ENCODE peak calls at places on chromosomes 3 and 15, in six cellular contexts. C, U, D, Y, J and M are unnamed samples.

GRCh38 chr15:85504739-85505676 is 124.6 kb downstream of the AKAP13 start:
- DNase-seq in C (peak; percentile 34), U (no peak), D (peak; percentile 43), Y (no peak), J (no peak), M (no peak)

GRCh38 chr15:50051811-50052419 is 67.1 kb downstream of the ATP8B4 start:
- DNase-seq in C (peak; percentile 39), U (no peak), D (peak; percentile 52), Y (no peak), J (no peak), M (peak; percentile 54)

GRCh38 chr3:146223401-146224373 is 27.2 kb downstream of the PLSCR4 start:
- DNase-seq in C (no peak), U (no peak), D (no peak), Y (no peak), J (no peak), M (no peak)

GRCh38 chr3:14127106-14127505 is 2.3 kb downstream of the TMEM43 start:
- DNase-seq in C (no peak), U (no peak), D (no peak), Y (no peak), J (no peak), M (no peak)

GRCh38 chr3:15520185-15520584 is 1.3 kb downstream of the COLQ start:
- DNase-seq in C (no peak), U (no peak), D (no peak), Y (no peak), J (no peak), M (peak; percentile 60)

GRCh38 chr3:163722421-163722820 is 1355.9 kb downstream of the SI start:
- DNase-seq in C (no peak), U (no peak), D (no peak), Y (no peak), J (no peak), M (no peak)

GRCh38 chr3:150828997-150829396 is 66.0 kb upstream of the SIAH2 start:
- DNase-seq in C (no peak), U (no peak), D (no peak), Y (no peak), J (no peak), M (no peak)

GRCh38 chr15:68542771-68543544 is 35.8 kb upstream of the CORO2B start:
- DNase-seq in C (no peak), U (no peak), D (peak; percentile 83), Y (no peak), J (peak; percentile 86), M (no peak)

GRCh38 chr3:23696842-23697241 is 108.9 kb upstream of the UBE2E1 start:
- DNase-seq in C (no peak), U (no peak), D (no peak), Y (no peak), J (no peak), M (no peak)

GRCh38 chr3:6747017-6747416 is 113.9 kb upstream of the GRM7 start:
- DNase-seq in C (no peak), U (no peak), D (no peak), Y (no peak), J (no peak), M (no peak)

GRCh38 chr3:10329495-10330015 is 8.6 kb upstream of the SEC13 start:
- DNase-seq in C (no peak), U (no peak), D (no peak), Y (no peak), J (no peak), M (no peak)

GRCh38 chr3:6743067-6743720 is 117.7 kb upstream of the GRM7 start:
- DNase-seq in C (no peak), U (no peak), D (no peak), Y (no peak), J (no peak), M (no peak)

GRCh38 chr15:39310633-39311032 is 270.2 kb upstream of the THBS1 start:
- DNase-seq in C (no peak), U (no peak), D (no peak), Y (no peak), J (no peak), M (no peak)

GRCh38 chr3:131283862-131284261 is 97.7 kb upstream of the NUDT16 start:
- DNase-seq in C (no peak), U (no peak), D (no peak), Y (no peak), J (no peak), M (no peak)

GRCh38 chr3:177928156-177928555 is 608.1 kb upstream of the KCNMB2 start:
- DNase-seq in C (no peak), U (no peak), D (no peak), Y (no peak), J (no peak), M (no peak)

GRCh38 chr3:159929181-159929893 is 59.3 kb upstream of the IL12A start:
- DNase-seq in C (no peak), U (no peak), D (no peak), Y (no peak), J (no peak), M (peak; percentile 82)

GRCh38 chr15:74317820-74318375 is 49.5 kb downstream of the CYP11A1 start:
- DNase-seq in C (no peak), U (peak; percentile 92), D (peak; percentile 84), Y (no peak), J (peak; percentile 95), M (no peak)

GRCh38 chr15:82086243-82086995 is 40.6 kb upstream of the MEX3B start:
- DNase-seq in C (no peak), U (no peak), D (no peak), Y (no peak), J (no peak), M (no peak)

GRCh38 chr15:82079736-82080135 is 33.9 kb upstream of the MEX3B start:
- DNase-seq in C (no peak), U (no peak), D (no peak), Y (no peak), J (no peak), M (no peak)

GRCh38 chr15:82080774-82081173 is 35.0 kb upstream of the MEX3B start:
- DNase-seq in C (no peak), U (no peak), D (no peak), Y (no peak), J (no peak), M (no peak)

DNA sequence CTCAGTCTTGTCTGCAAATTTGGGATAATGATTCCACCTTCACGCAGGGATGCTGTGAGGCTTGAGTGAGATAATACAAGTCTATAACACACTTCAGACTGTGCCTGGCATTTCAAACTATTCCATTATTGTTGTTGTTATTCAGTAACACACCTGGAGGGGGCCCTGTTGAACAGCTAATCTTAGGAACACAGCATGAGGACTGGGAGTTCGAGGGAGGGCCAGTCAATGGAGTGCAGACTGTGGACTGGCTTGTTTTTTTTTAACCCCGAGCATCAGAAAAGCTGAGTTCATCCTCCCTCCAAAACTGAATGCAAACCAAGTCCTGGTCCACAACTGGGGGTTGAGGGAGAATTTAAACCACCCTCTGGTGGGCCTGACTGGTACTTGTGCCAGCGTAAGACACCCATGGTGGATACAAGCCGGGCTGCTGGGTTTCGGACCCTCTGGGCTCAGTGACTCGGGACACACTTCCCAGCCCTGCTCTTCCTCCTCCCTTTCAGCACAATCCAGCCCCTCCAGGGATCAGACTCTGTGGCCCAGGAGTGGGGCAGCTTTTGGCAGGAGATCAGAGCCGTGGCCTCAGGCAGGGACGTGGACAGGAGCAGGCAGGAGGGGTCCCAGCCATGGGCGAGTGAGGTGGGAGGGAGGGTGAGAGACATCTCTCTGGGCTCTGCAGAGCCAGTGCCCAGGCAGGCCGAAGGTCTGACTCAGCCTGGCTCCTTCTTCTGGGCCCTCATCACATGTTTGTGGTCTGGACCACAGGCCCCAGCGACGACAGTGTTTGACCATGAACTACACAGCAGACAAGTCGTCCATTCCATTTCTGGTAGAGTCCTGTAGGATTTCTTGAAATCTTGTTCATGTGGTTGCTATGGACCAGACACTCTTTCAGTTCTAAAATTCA is 36.3 kb upstream of the MEX3B start:
- DNase-seq in C (no peak), U (no peak), D (no peak), Y (no peak), J (no peak), M (no peak)
- TF ChIP-seq CTCF in C (peak; percentile 24), U (no peak), D (no peak), Y (no peak), J (no peak), M (no peak)

GRCh38 chr15:53511175-53511574 is 248.3 kb downstream of the WDR72 start:
- DNase-seq in C (no peak), U (no peak), D (no peak), Y (no peak), J (no peak), M (no peak)

GRCh38 chr15:53512029-53512428 is 247.4 kb downstream of the WDR72 start:
- DNase-seq in C (no peak), U (no peak), D (no peak), Y (no peak), J (no peak), M (no peak)

DNA sequence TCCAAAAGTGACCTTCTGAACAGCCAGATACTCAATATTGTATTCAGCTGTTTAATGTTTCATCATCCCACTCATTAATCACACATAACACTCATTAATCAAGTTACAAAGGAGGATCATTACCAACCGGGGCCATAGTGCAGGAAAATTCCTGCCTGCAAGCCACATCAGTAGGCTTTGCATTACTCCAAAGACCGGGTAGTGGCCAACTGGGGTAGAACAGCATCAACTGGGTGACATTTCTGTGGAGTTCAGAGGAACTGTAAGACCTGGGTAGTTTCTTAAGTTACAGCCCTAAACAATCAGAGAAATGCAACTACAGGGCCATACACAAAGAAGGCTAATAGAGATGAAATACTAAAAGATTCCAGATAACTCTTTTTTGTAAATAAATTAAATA is 253.1 kb downstream of the WDR72 start:
- DNase-seq in C (no peak), U (no peak), D (no peak), Y (no peak), J (no peak), M (no peak)
- TF ChIP-seq CTCF in C (no peak), U (no peak), D (no peak), Y (no peak), J (no peak), M (no peak)

DNA sequence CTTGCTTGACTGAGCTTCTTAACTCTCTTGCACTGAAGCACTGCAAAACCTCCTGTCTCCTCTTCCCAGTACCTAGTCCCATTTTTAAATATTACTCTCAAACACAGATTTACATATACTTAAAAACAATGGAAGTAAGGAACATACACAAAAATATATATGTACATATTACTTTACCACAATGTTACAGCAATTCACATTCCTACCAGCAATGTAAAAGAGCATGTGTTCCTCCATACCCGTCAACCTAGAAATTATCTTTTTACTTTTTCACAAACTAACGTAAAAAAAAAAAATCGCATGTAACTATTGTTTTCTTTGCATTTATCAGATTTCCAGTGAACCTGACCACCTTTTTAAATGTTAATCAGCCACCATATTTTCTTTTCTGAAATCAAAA is 60.4 kb downstream of the RYK start:
- DNase-seq in C (no peak), U (no peak), D (no peak), Y (no peak), J (no peak), M (no peak)
- TF ChIP-seq CTCF in C (peak; percentile 39), U (no peak), D (no peak), Y (no peak), J (no peak), M (no peak)

DNA sequence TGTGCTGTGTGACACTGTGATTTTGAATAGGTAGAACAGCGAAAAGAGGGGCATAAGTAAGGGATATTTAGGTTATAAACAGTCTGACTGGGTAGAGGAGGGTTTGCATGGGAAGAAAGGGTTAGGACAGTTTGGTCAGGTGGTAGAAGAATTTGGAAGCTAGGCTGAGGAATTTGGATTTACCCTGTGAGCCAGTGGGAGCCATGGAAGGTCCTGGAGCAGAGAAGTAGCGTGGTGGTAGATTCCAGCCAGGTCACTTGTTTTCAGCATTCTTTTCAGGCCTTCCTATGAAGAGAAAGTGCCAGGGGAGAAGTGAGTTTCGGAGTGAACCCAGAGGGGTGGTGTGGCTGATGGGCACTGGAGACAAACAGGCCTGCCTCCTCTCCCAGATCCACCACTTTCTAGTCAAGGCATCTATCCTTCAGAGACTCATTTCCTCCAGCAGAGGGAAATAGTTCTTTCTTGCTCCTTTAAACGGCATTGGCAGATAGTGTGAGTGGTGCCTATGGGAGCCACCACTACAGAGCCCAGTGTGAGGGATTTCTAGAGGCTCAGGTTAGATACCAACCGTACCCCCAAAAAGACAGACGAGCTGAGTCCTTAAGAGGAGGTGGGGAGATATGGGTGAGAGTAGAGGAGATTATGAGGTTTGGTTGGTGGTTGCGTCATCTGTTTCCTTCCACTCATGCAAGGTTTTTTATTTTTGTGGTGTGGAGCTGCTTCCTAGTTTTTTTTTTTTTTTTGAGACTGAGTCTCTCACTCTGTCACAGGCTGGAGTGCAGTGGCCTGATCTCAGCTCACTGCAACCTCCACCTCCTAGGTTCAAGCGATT is 21.2 kb downstream of the PXK start:
- DNase-seq in C (no peak), U (no peak), D (no peak), Y (no peak), J (no peak), M (no peak)
- TF ChIP-seq CTCF in C (no peak), U (no peak), D (no peak), Y (no peak), J (no peak), M (peak; percentile 31)